ENCODE peak calls at places on chromosomes 1 and 21, in five cellular contexts. P is left lung; M is CD8-positive, alpha-beta memory T cell; V is transverse colon; W is breast epithelium. U is an unnamed sample.

GRCh38 chr1:245079021-245079609 is 75.7 kb upstream of the KIF26B start:
- DNase-seq in P (no peak), M (no peak), V (no peak), W (no peak), U (no peak)

GRCh38 chr1:206035027-206035426 is 11.3 kb upstream of the CTSE start:
- DNase-seq in P (peak; percentile 49), M (no peak), V (peak; percentile 64), W (no peak), U (no peak)

GRCh38 chr1:203178083-203178482 is 2.5 kb upstream of the MYBPH start:
- DNase-seq in P (no peak), M (no peak), V (no peak), W (no peak), U (no peak)

GRCh38 chr1:248618878-248619277 is 16.0 kb downstream of the OR2T11 start:
- DNase-seq in P (peak; percentile 50), M (no peak), V (peak; percentile 70), W (peak; percentile 23), U (no peak)

GRCh38 chr1:103447471-103447870 is 78.0 kb upstream of the RNPC3 start:
- DNase-seq in P (no peak), M (no peak), V (no peak), W (no peak), U (no peak)

GRCh38 chr1:40476924-40477679 is at the start of gene ZFP69:
- DNase-seq in P (peak; percentile 71), M (peak; percentile 55), V (peak; percentile 76), W (peak; percentile 24), U (peak; percentile 14)

GRCh38 chr1:242813490-242814091 is 289.1 kb upstream of the PLD5 start:
- DNase-seq in P (no peak), M (no peak), V (no peak), W (no peak), U (no peak)

GRCh38 chr1:236568285-236568894 is 35.9 kb downstream of the HEATR1 start:
- DNase-seq in P (no peak), M (no peak), V (no peak), W (no peak), U (no peak)

GRCh38 chr1:40438391-40439015 is 11.8 kb upstream of the ZFP69B start:
- DNase-seq in P (no peak), M (no peak), V (no peak), W (no peak), U (no peak)

GRCh38 chr1:209630383-209631219 is 21.6 kb downstream of the LAMB3 start:
- DNase-seq in P (no peak), M (no peak), V (no peak), W (no peak), U (no peak)

GRCh38 chr1:7644906-7645750 is 126.0 kb upstream of the VAMP3 start:
- DNase-seq in P (peak; percentile 63), M (no peak), V (peak; percentile 68), W (no peak), U (no peak)

GRCh38 chr1:38037481-38037939 is 9.1 kb downstream of the POU3F1 start:
- DNase-seq in P (no peak), M (no peak), V (no peak), W (no peak), U (no peak)

GRCh38 chr1:246602194-246602593 is 35.9 kb downstream of the CNST start:
- DNase-seq in P (no peak), M (no peak), V (no peak), W (no peak), U (no peak)

GRCh38 chr1:1290238-1290731 is 10.0 kb downstream of the SCNN1D start:
- DNase-seq in P (no peak), M (no peak), V (peak; percentile 83), W (no peak), U (no peak)

GRCh38 chr1:8984990-8985389 is 39.3 kb downstream of the CA6 start:
- DNase-seq in P (no peak), M (no peak), V (no peak), W (no peak), U (no peak)

GRCh38 chr1:8987881-8988617 is 38.2 kb downstream of the SLC2A7 start:
- DNase-seq in P (peak; percentile 46), M (peak; percentile 50), V (peak; percentile 52), W (peak; percentile 44), U (no peak)

GRCh38 chr1:8985915-8986813 is 40.1 kb downstream of the SLC2A7 start:
- DNase-seq in P (peak; percentile 76), M (no peak), V (peak; percentile 80), W (peak; percentile 92), U (peak; percentile 57)

GRCh38 chr1:8988618-8988967 is 37.6 kb downstream of the SLC2A7 start:
- DNase-seq in P (no peak), M (no peak), V (no peak), W (no peak), U (no peak)

GRCh38 chr1:8986814-8987190 is 39.4 kb downstream of the SLC2A7 start:
- DNase-seq in P (no peak), M (no peak), V (no peak), W (no peak), U (no peak)
- H3K27ac ChIP-seq in P (no peak overlapping the region), M (no peak overlapping the region), V (peak overlapping the region; percentile 53), W (peak overlapping the region; percentile 55), U (peak overlapping the region; percentile 64)

DNA sequence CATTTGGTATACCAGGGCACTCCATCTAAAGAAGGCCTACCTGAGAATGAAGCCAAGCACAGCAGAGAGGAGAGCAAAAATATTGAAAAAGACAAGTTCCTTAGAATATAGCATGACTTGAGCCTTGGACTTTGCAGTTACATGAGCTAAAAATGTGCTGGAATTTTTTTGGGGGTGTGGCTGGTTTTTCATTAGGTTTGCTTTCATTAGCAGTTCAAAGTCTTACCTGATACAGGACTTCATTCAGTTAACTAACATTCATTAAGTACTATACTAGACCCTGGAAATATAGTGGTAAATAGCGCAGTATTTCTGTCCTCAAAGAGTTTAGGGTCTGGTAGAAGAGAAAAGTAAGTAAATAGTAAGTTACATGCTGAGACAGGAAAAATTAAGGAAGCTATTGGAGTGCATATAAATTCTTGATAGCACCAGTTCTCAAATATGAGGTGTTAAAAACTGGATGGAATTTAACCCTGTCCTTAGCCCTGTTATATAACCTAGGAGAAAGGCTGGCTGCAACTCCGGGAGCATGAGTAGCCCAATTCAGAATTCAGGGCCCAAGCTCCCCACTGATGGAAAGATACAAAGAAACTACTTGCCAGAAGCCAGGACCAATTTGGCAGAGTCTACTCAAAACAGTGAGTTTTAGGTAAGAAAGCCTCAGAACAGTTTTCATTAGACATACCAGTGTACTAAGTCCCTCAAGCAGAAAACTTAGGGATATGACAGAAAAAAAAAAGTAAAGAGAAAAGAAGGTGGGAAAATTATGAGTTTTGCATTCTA is 3.1 kb upstream of the DOCK7 start:
- DNase-seq in P (no peak), M (no peak), V (no peak), W (no peak), U (no peak)
- H3K27ac ChIP-seq in P (no peak overlapping the region), M (no peak overlapping the region), V (peak overlapping the region; percentile 88), W (peak overlapping the region; percentile 87), U (peak overlapping the region; percentile 61)

GRCh38 chr1:240611228-240611618 is 732 bp downstream of the GREM2 start:
- DNase-seq in P (no peak), M (no peak), V (no peak), W (no peak), U (no peak)
- H3K27ac ChIP-seq in P (no peak overlapping the region), M (no peak overlapping the region), V (peak overlapping the region; percentile 76), W (no peak overlapping the region), U (no peak overlapping the region)

GRCh38 chr1:2316451-2316940 is 74.9 kb downstream of the MORN1 start:
- DNase-seq in P (no peak), M (no peak), V (no peak), W (no peak), U (no peak)
- H3K27ac ChIP-seq in P (peak overlapping the region; percentile 11), M (no peak overlapping the region), V (peak overlapping the region; percentile 91), W (peak overlapping the region; percentile 93), U (peak overlapping the region; percentile 71)

DNA sequence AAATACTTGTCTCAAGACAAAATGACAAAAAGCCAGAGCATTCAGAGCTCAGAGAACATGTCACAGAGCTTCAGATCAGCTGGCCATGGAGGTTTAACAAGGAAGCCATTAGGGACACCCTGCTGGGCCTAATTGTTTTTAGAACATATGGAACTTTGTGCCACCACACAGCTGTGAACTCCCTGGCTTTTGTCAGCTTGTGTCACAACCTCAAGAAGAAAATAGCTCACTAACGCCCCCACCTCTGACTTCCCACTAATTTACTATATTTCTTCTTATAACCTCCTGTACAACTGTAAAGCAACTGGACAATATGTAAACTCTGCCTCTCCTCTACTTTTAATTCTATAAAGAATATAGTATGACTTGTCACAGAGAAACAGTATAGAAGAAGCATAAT is 21.0 kb upstream of the TDRD10 start:
- DNase-seq in P (no peak), M (no peak), V (no peak), W (no peak), U (no peak)
- H3K27ac ChIP-seq in P (no peak overlapping the region), M (no peak overlapping the region), V (no peak overlapping the region), W (no peak overlapping the region), U (no peak overlapping the region)

GRCh38 chr21:36783612-36784383 is 84.9 kb downstream of the SIM2 start:
- DNase-seq in P (peak; percentile 52), M (no peak), V (no peak), W (no peak), U (no peak)
- H3K27ac ChIP-seq in P (no peak overlapping the region), M (no peak overlapping the region), V (no peak overlapping the region), W (no peak overlapping the region), U (no peak overlapping the region)

GRCh38 chr21:26391166-26391565 is 181.9 kb downstream of the CYYR1 start:
- DNase-seq in P (no peak), M (no peak), V (no peak), W (no peak), U (no peak)

GRCh38 chr21:26388731-26389231 is 184.3 kb downstream of the CYYR1 start:
- DNase-seq in P (no peak), M (no peak), V (no peak), W (peak; percentile 37), U (no peak)

GRCh38 chr21:26394341-26394740 is 178.7 kb downstream of the CYYR1 start:
- DNase-seq in P (no peak), M (no peak), V (no peak), W (no peak), U (no peak)

GRCh38 chr21:26385721-26386120 is 187.4 kb downstream of the CYYR1 start:
- DNase-seq in P (no peak), M (no peak), V (no peak), W (peak; percentile 31), U (no peak)

DNA sequence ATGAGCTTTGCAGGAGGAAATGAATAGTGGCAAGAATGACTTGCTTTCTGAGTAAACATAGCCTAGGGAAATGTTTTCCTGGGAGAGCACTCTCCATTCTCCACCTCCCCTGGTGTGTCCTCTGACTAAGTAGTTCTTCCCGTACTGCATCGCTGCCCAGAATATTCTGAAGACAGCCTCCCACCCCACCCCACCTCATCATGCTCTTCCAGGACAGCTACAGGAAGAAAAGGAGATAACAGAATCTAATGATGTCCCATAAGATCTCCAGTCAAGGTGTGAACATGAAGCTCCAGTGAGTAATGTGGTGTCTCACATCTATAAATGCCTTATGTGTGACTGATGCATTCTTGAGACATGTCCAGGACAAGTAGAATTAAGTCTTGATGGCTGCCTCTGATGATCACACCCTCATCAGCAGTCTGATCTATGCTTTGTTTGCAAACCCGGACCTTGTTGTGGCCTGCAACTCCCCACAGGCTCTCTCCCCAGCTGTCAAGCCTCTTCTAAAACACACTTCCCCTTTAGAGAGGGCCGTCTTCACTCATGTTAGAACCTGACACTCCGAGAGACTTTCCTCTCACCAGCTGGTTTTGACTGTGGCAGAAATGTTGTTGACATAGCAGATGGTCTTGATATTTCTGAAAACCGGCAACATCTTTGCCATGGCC is 183.0 kb downstream of the CYYR1 start:
- DNase-seq in P (no peak), M (no peak), V (no peak), W (no peak), U (no peak)
- H3K27ac ChIP-seq in P (no peak overlapping the region), M (no peak overlapping the region), V (no peak overlapping the region), W (peak overlapping the region; percentile 81), U (no peak overlapping the region)